ENCODE peak calls at places on chromosomes 11 and 22, in eight cellular contexts. C, N, M, A, B, S, G and I are unnamed samples.

GRCh38 chr11:57735655-57736298 is 5.5 kb upstream of the SELENOH start:
- DNase-seq in C (no peak), N (no peak), M (no peak), A (no peak), B (no peak), S (no peak), G (peak; percentile 57), I (no peak)

GRCh38 chr22:47965896-47966295 is 1203.4 kb downstream of the TBC1D22A start:
- DNase-seq in C (no peak), N (no peak), M (no peak), A (no peak), B (no peak), S (no peak), G (no peak), I (no peak)

GRCh38 chr11:8362899-8363298 is 99.2 kb upstream of the LMO1 start:
- DNase-seq in C (no peak), N (no peak), M (no peak), A (no peak), B (no peak), S (no peak), G (no peak), I (no peak)

GRCh38 chr11:114255289-114255688 is 40.9 kb upstream of the NNMT start:
- DNase-seq in C (no peak), N (no peak), M (no peak), A (no peak), B (no peak), S (no peak), G (no peak), I (no peak)

GRCh38 chr22:30308518-30309230 is 18.1 kb downstream of the TBC1D10A start:
- DNase-seq in C (peak; percentile 73), N (no peak), M (no peak), A (no peak), B (peak; percentile 81), S (no peak), G (no peak), I (no peak)

GRCh38 chr22:33919591-33920501 is at the start of gene LARGE1:
- DNase-seq in C (peak; percentile 20), N (peak; percentile 38), M (peak; percentile 57), A (peak; percentile 58), B (peak; percentile 45), S (peak; percentile 65), G (peak; percentile 87), I (no peak)

GRCh38 chr11:65868076-65868667 is 4.4 kb downstream of the EFEMP2 start:
- DNase-seq in C (no peak), N (no peak), M (peak; percentile 65), A (peak; percentile 73), B (no peak), S (no peak), G (no peak), I (no peak)

GRCh38 chr11:62614275-62614674 is 1.2 kb downstream of the ROM1 start:
- DNase-seq in C (no peak), N (no peak), M (no peak), A (no peak), B (peak; percentile 66), S (no peak), G (no peak), I (no peak)

GRCh38 chr22:31081963-31082605 is 966 bp downstream of the SMTN start:
- DNase-seq in C (peak; percentile 62), N (no peak), M (no peak), A (no peak), B (peak; percentile 84), S (no peak), G (peak; percentile 86), I (no peak)

GRCh38 chr11:65524010-65524746 is 705 bp upstream of the SCYL1 start:
- DNase-seq in C (no peak), N (no peak), M (no peak), A (no peak), B (peak; percentile 51), S (peak; percentile 61), G (no peak), I (no peak)

DNA sequence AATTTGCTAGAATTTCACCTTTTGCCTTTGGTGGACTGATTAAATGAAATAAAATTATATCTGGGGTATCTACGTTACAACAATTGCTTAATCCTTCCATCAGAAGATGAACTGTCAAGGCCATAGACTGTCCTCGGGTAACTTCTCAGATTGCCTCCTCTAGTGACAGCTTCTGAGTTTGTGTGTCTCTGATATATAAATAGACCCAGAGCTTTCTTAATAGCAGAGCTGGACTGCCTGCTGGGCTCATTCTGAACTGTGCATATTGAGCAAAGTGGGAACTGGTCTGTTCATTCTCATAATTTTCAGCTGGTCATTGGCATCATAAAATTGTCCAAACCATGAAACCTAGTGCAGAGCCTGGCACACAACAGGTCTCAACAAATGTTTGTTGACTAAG is 99.1 kb upstream of the GRAMD1B start:
- DNase-seq in C (no peak), N (no peak), M (no peak), A (no peak), B (no peak), S (no peak), G (no peak), I (no peak)
- TF ChIP-seq CTCF in C (no peak), N (no peak), M (no peak), A (no peak), B (no peak), S (no peak), G (no peak), I (no peak)

GRCh38 chr11:36411202-36411640 is 98.9 kb downstream of the TRAF6 start:
- DNase-seq in C (no peak), N (no peak), M (peak; percentile 85), A (no peak), B (no peak), S (peak; percentile 78), G (peak; percentile 84), I (no peak)
- TF ChIP-seq CTCF in C (no peak), N (no peak), M (no peak), A (no peak), B (no peak), S (no peak), G (no peak), I (no peak)

GRCh38 chr11:1742869-1743586 is 7.4 kb downstream of the IFITM10 start:
- DNase-seq in C (no peak), N (no peak), M (no peak), A (no peak), B (no peak), S (no peak), G (peak; percentile 1), I (no peak)

GRCh38 chr11:1745701-1746320 is 4.6 kb downstream of the IFITM10 start:
- DNase-seq in C (no peak), N (no peak), M (no peak), A (no peak), B (no peak), S (no peak), G (no peak), I (no peak)

GRCh38 chr11:1744879-1745700 is 5.3 kb downstream of the IFITM10 start:
- DNase-seq in C (no peak), N (no peak), M (no peak), A (no peak), B (no peak), S (no peak), G (peak; percentile 85), I (no peak)

GRCh38 chr11:1743587-1744136 is 6.7 kb downstream of the IFITM10 start:
- DNase-seq in C (no peak), N (no peak), M (no peak), A (no peak), B (no peak), S (no peak), G (peak; percentile 82), I (no peak)

DNA sequence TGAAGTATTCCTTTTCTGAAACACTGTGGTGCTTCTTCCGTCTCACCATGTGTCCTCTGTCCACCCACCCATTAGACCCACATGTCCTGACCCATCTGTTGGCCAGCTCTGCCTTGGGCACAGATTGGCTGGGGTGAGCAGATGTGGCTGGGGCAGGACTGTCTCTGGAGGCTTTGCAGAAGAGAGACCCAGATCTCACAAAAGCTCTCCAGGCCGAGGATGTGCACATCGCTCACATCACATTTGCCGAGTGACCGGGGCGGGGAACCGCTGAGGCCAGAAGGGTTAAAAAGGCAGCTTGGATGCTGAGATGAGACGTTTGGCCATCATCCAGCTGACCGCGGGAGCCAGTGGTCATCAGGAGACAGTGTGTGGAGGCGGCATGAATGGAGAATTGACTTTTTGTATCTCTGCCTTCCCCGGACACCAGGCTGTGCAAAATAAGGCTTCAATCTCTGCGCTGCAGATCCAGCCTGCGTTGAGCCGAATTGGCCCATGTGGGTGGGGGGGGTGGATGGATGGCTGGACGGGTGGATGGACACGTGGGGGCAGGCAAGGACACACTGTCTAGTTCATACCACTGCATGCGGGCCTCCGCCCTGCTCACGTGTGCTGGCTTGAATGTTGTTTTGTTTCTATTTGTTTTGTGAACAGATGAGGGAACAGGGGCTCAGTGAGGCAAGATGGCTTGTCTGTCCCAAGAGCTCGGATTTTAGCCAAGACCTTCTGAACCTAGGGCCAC is 6.1 kb downstream of the IFITM10 start:
- DNase-seq in C (no peak), N (no peak), M (no peak), A (no peak), B (peak; percentile 61), S (peak; percentile 20), G (peak; percentile 90), I (no peak)
- TF ChIP-seq CTCF in C (no peak), N (no peak), M (no peak), A (no peak), B (no peak), S (no peak), G (no peak), I (no peak)

DNA sequence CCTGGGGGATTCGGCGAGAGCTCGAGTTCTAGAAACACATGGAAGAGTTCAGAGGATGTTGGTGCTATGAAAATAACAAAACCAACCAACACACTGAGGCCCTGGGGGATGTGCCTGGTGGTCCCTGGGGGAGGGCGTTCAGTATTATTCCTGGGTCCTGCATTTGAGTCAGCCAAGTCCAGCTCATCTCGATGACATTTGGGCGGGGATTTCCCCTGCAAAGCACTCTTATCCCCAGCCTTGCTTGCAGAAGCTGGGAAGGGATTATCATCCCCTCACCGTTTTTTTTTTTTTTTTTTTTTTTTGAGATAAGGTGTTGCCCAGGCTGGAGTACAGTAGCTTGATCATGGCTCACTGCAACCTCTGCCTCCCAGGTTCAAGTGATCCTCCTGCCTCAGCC is 2.1 kb upstream of the SMIM38 start:
- DNase-seq in C (peak; percentile 63), N (no peak), M (no peak), A (no peak), B (peak; percentile 18), S (no peak), G (no peak), I (no peak)
- TF ChIP-seq CTCF in C (no peak), N (no peak), M (no peak), A (no peak), B (no peak), S (no peak), G (no peak), I (no peak)

GRCh38 chr11:120622189-120622912 is 110.8 kb downstream of the GRIK4 start:
- DNase-seq in C (no peak), N (no peak), M (peak; percentile 96), A (peak; percentile 46), B (no peak), S (no peak), G (no peak), I (no peak)
- TF ChIP-seq CTCF in C (no peak), N (peak; percentile 12), M (peak; percentile 65), A (peak; percentile 50), B (no peak), S (no peak), G (no peak), I (no peak)